ENCODE peak calls at places on chromosome 12, in six cellular contexts. One of them, this sample, is unnamed.

GRCh38 chr12:87667378-87667777 is 361.8 kb downstream of the C12orf50 start:
- DNase-seq in neural progenitor cell: no peak
- DNase-seq in lung: no peak
- DNase-seq in foreskin fibroblast: no peak
- DNase-seq in HL-60: no peak
- DNase-seq in H7: no peak
- DNase-seq in this sample: peak

GRCh38 chr12:124904306-124905098 is 9.9 kb downstream of the UBC start:
- DNase-seq in neural progenitor cell: peak
- DNase-seq in lung: peak
- DNase-seq in foreskin fibroblast: peak
- DNase-seq in HL-60: no peak
- DNase-seq in H7: peak
- DNase-seq in this sample: peak

GRCh38 chr12:27817761-27818160 is 37.7 kb upstream of the MANSC4 start:
- DNase-seq in neural progenitor cell: no peak
- DNase-seq in lung: no peak
- DNase-seq in foreskin fibroblast: no peak
- DNase-seq in HL-60: no peak
- DNase-seq in H7: no peak
- DNase-seq in this sample: peak

GRCh38 chr12:52613363-52614030 is 4.9 kb downstream of the KRT73 start:
- DNase-seq in neural progenitor cell: no peak
- DNase-seq in lung: no peak
- DNase-seq in foreskin fibroblast: no peak
- DNase-seq in HL-60: no peak
- DNase-seq in H7: no peak
- DNase-seq in this sample: no peak

GRCh38 chr12:75978677-75979076 is 52.9 kb downstream of the PHLDA1 start:
- DNase-seq in neural progenitor cell: no peak
- DNase-seq in lung: no peak
- DNase-seq in foreskin fibroblast: no peak
- DNase-seq in HL-60: no peak
- DNase-seq in H7: no peak
- DNase-seq in this sample: no peak

GRCh38 chr12:72011374-72011773 is 72.7 kb downstream of the TPH2 start:
- DNase-seq in neural progenitor cell: no peak
- DNase-seq in lung: no peak
- DNase-seq in foreskin fibroblast: no peak
- DNase-seq in HL-60: no peak
- DNase-seq in H7: no peak
- DNase-seq in this sample: no peak

GRCh38 chr12:91685917-91686316 is 459.7 kb downstream of the BTG1 start:
- DNase-seq in neural progenitor cell: no peak
- DNase-seq in lung: no peak
- DNase-seq in foreskin fibroblast: peak
- DNase-seq in HL-60: no peak
- DNase-seq in H7: no peak
- DNase-seq in this sample: peak

GRCh38 chr12:49818241-49818640 is 10.0 kb downstream of the NCKAP5L start:
- DNase-seq in neural progenitor cell: no peak
- DNase-seq in lung: no peak
- DNase-seq in foreskin fibroblast: no peak
- DNase-seq in HL-60: no peak
- DNase-seq in H7: no peak
- DNase-seq in this sample: no peak

GRCh38 chr12:22262309-22262708 is 72.2 kb downstream of the ST8SIA1 start:
- DNase-seq in neural progenitor cell: peak
- DNase-seq in lung: no peak
- DNase-seq in foreskin fibroblast: no peak
- DNase-seq in HL-60: no peak
- DNase-seq in H7: peak
- DNase-seq in this sample: peak

GRCh38 chr12:28122756-28123155 is 67.5 kb upstream of the CCDC91 start:
- DNase-seq in neural progenitor cell: no peak
- DNase-seq in lung: no peak
- DNase-seq in foreskin fibroblast: no peak
- DNase-seq in HL-60: no peak
- DNase-seq in H7: peak
- DNase-seq in this sample: no peak

GRCh38 chr12:31876568-31877424 is 82.4 kb upstream of the RESF1 start:
- DNase-seq in neural progenitor cell: no peak
- DNase-seq in lung: no peak
- DNase-seq in foreskin fibroblast: no peak
- DNase-seq in HL-60: no peak
- DNase-seq in H7: no peak
- DNase-seq in this sample: no peak

GRCh38 chr12:102702447-102703114 is 214.5 kb downstream of the PAH start:
- DNase-seq in neural progenitor cell: peak
- DNase-seq in lung: peak
- DNase-seq in foreskin fibroblast: peak
- DNase-seq in HL-60: peak
- DNase-seq in H7: peak
- DNase-seq in this sample: peak

GRCh38 chr12:64221656-64222010 is 463 bp downstream of the KICS2 start:
- DNase-seq in neural progenitor cell: peak
- DNase-seq in lung: peak
- DNase-seq in foreskin fibroblast: peak
- DNase-seq in HL-60: peak
- DNase-seq in H7: peak
- DNase-seq in this sample: peak

GRCh38 chr12:64219135-64219534 is 3.0 kb downstream of the KICS2 start:
- DNase-seq in neural progenitor cell: no peak
- DNase-seq in lung: no peak
- DNase-seq in foreskin fibroblast: no peak
- DNase-seq in HL-60: no peak
- DNase-seq in H7: no peak
- DNase-seq in this sample: no peak

GRCh38 chr12:64216239-64216638 is 5.9 kb downstream of the KICS2 start:
- DNase-seq in neural progenitor cell: no peak
- DNase-seq in lung: no peak
- DNase-seq in foreskin fibroblast: no peak
- DNase-seq in HL-60: no peak
- DNase-seq in H7: no peak
- DNase-seq in this sample: no peak

GRCh38 chr12:64220046-64220445 is 2.0 kb downstream of the KICS2 start:
- DNase-seq in neural progenitor cell: no peak
- DNase-seq in lung: no peak
- DNase-seq in foreskin fibroblast: no peak
- DNase-seq in HL-60: no peak
- DNase-seq in H7: no peak
- DNase-seq in this sample: no peak

GRCh38 chr12:64218597-64218996 is 3.5 kb downstream of the KICS2 start:
- DNase-seq in neural progenitor cell: no peak
- DNase-seq in lung: no peak
- DNase-seq in foreskin fibroblast: no peak
- DNase-seq in HL-60: no peak
- DNase-seq in H7: no peak
- DNase-seq in this sample: no peak
- H3K4me3 ChIP-seq in neural progenitor cell: no peak
- H3K4me3 ChIP-seq in lung: no peak
- H3K4me3 ChIP-seq in foreskin fibroblast: no peak
- H3K4me3 ChIP-seq in HL-60: no peak
- H3K4me3 ChIP-seq in H7: no peak
- H3K4me3 ChIP-seq in this sample: no peak

GRCh38 chr12:107748472-107748871 is 12.5 kb downstream of the PRDM4 start:
- DNase-seq in neural progenitor cell: no peak
- DNase-seq in lung: no peak
- DNase-seq in foreskin fibroblast: peak
- DNase-seq in HL-60: no peak
- DNase-seq in H7: no peak
- DNase-seq in this sample: peak
- H3K4me3 ChIP-seq in neural progenitor cell: no peak
- H3K4me3 ChIP-seq in lung: no peak
- H3K4me3 ChIP-seq in foreskin fibroblast: peak
- H3K4me3 ChIP-seq in HL-60: no peak
- H3K4me3 ChIP-seq in H7: no peak
- H3K4me3 ChIP-seq in this sample: no peak

GRCh38 chr12:95220726-95221125 is 3.1 kb downstream of the VEZT start:
- DNase-seq in neural progenitor cell: no peak
- DNase-seq in lung: no peak
- DNase-seq in foreskin fibroblast: no peak
- DNase-seq in HL-60: no peak
- DNase-seq in H7: no peak
- DNase-seq in this sample: no peak

GRCh38 chr12:95218852-95219171 is 1.2 kb downstream of the VEZT start:
- DNase-seq in neural progenitor cell: peak
- DNase-seq in lung: no peak
- DNase-seq in foreskin fibroblast: no peak
- DNase-seq in HL-60: no peak
- DNase-seq in H7: no peak
- DNase-seq in this sample: no peak

GRCh38 chr12:95217377-95218163 is at the start of the genes FGD6 and VEZT:
- DNase-seq in neural progenitor cell: peak
- DNase-seq in lung: peak
- DNase-seq in foreskin fibroblast: peak
- DNase-seq in HL-60: peak
- DNase-seq in H7: peak
- DNase-seq in this sample: peak

GRCh38 chr12:95218164-95218851 is 701 bp downstream of the VEZT start:
- DNase-seq in neural progenitor cell: no peak
- DNase-seq in lung: no peak
- DNase-seq in foreskin fibroblast: peak
- DNase-seq in HL-60: no peak
- DNase-seq in H7: no peak
- DNase-seq in this sample: no peak

GRCh38 chr12:95220190-95220589 is 2.6 kb downstream of the VEZT start:
- DNase-seq in neural progenitor cell: no peak
- DNase-seq in lung: no peak
- DNase-seq in foreskin fibroblast: no peak
- DNase-seq in HL-60: no peak
- DNase-seq in H7: no peak
- DNase-seq in this sample: no peak
- H3K4me3 ChIP-seq in neural progenitor cell: peak
- H3K4me3 ChIP-seq in lung: no peak
- H3K4me3 ChIP-seq in foreskin fibroblast: no peak
- H3K4me3 ChIP-seq in HL-60: no peak
- H3K4me3 ChIP-seq in H7: no peak
- H3K4me3 ChIP-seq in this sample: no peak

GRCh38 chr12:131121705-131122405 is 168.1 kb downstream of the ADGRD1 start:
- DNase-seq in neural progenitor cell: no peak
- DNase-seq in lung: no peak
- DNase-seq in foreskin fibroblast: no peak
- DNase-seq in HL-60: no peak
- DNase-seq in H7: no peak
- DNase-seq in this sample: no peak
- H3K4me3 ChIP-seq in neural progenitor cell: no peak
- H3K4me3 ChIP-seq in lung: no peak
- H3K4me3 ChIP-seq in foreskin fibroblast: no peak
- H3K4me3 ChIP-seq in HL-60: no peak
- H3K4me3 ChIP-seq in H7: no peak
- H3K4me3 ChIP-seq in this sample: no peak